ENCODE peak calls at places on chromosome X, in nine cellular contexts. Q is cardiac muscle cell, K is AG09309, H is H7, R is GM12864, C is tibial artery, U is GM12878, I is stomach, G is epithelial cell of esophagus. Z is an unnamed sample.

GRCh38 chrX:1649623-1650022 is 34.8 kb downstream of the ASMT start:
- DNase-seq in Q (no peak), K (no peak), H (peak; percentile 85), R (no peak), C (no peak), U (no peak), I (no peak), G (no peak), Z (no peak)

GRCh38 chrX:18873189-18873791 is 110.6 kb downstream of the PHKA2 start:
- DNase-seq in Q (peak; percentile 72), K (peak; percentile 32), H (no peak), R (no peak), C (peak; percentile 34), U (no peak), I (no peak), G (peak; percentile 61), Z (peak; percentile 56)

GRCh38 chrX:100928660-100929613 is at the start of gene XKRX:
- DNase-seq in Q (peak; percentile 15), K (no peak), H (peak; percentile 79), R (no peak), C (peak; percentile 21), U (no peak), I (peak; percentile 53), G (peak; percentile 61), Z (no peak)

GRCh38 chrX:107726809-107727534 is 48.6 kb downstream of the TSC22D3 start:
- DNase-seq in Q (no peak), K (no peak), H (no peak), R (no peak), C (no peak), U (no peak), I (no peak), G (no peak), Z (no peak)

GRCh38 chrX:57596109-57596870 is 4.5 kb downstream of the ZXDB start:
- DNase-seq in Q (peak; percentile 3), K (no peak), H (no peak), R (no peak), C (no peak), U (no peak), I (no peak), G (no peak), Z (no peak)

GRCh38 chrX:79290596-79290995 is 76.5 kb downstream of the ITM2A start:
- DNase-seq in Q (no peak), K (no peak), H (no peak), R (no peak), C (no peak), U (no peak), I (no peak), G (no peak), Z (no peak)

GRCh38 chrX:30887721-30888120 is 1.3 kb downstream of the TAB3 start:
- DNase-seq in Q (no peak), K (no peak), H (no peak), R (no peak), C (no peak), U (no peak), I (no peak), G (no peak), Z (no peak)

GRCh38 chrX:7068939-7069367 is 78.6 kb upstream of the STS start:
- DNase-seq in Q (peak; percentile 13), K (no peak), H (peak; percentile 62), R (no peak), C (no peak), U (no peak), I (no peak), G (peak; percentile 56), Z (no peak)

GRCh38 chrX:19638968-19639539 is 123.7 kb upstream of the MAP3K15 start:
- DNase-seq in Q (no peak), K (no peak), H (no peak), R (no peak), C (no peak), U (no peak), I (no peak), G (no peak), Z (no peak)

GRCh38 chrX:65196758-65197371 is 220.6 kb upstream of the ZC4H2 start:
- DNase-seq in Q (no peak), K (no peak), H (peak; percentile 53), R (no peak), C (no peak), U (no peak), I (peak; percentile 70), G (peak; percentile 1), Z (no peak)

GRCh38 chrX:153667931-153668396 is 5.6 kb downstream of the PNCK start:
- DNase-seq in Q (peak; percentile 89), K (peak; percentile 27), H (peak; percentile 88), R (peak; percentile 8), C (peak; percentile 72), U (peak; percentile 12), I (peak; percentile 87), G (peak; percentile 78), Z (peak; percentile 66)
- H3K4me3 ChIP-seq in Q (no peak overlapping the region), K (peak overlapping the region; percentile 31), H (no peak overlapping the region), R (no peak overlapping the region), C (no peak overlapping the region), U (no peak overlapping the region), I (no peak overlapping the region), G (peak overlapping the region; percentile 35), Z (peak overlapping the region; percentile 33)

GRCh38 chrX:71910526-71911022 is at the start of gene NHSL2:
- DNase-seq in Q (peak; percentile 16), K (no peak), H (peak; percentile 70), R (no peak), C (peak; percentile 32), U (no peak), I (no peak), G (no peak), Z (peak; percentile 2)
- H3K4me3 ChIP-seq in Q (peak within 1 kb of the TSS; percentile 69), K (peak within 1 kb of the TSS; percentile 62), H (peak within 1 kb of the TSS; percentile 87), R (no peak within 1 kb of the TSS), C (peak within 1 kb of the TSS; percentile 45), U (no peak within 1 kb of the TSS), I (peak within 1 kb of the TSS; percentile 46), G (no peak within 1 kb of the TSS), Z (peak within 1 kb of the TSS; percentile 50)

DNA sequence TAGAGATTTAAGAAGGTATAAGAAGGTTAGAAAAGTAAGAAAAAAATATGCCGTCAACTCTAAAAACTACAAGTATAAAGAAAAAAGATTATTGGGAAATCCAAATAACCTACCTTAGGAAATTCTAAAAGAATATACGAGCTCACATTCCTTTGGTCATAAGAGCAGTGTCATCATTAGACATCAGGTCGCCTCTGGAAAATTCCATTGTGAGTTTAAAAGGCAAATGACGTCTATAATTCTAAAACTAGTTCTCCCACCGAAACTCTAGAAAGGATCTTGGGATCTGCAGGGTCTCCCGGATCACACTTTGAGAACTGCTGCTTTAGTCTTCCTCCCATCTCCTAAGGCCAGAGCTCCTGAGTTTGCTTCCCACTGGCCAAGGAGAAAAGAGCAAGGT is 518 bp upstream of the SAT1 start:
- DNase-seq in Q (no peak), K (no peak), H (no peak), R (no peak), C (no peak), U (no peak), I (no peak), G (no peak), Z (no peak)
- H3K4me3 ChIP-seq in Q (peak overlapping the region; percentile 1), K (no peak overlapping the region), H (no peak overlapping the region), R (no peak overlapping the region), C (peak overlapping the region; percentile 72), U (peak overlapping the region; percentile 35), I (no peak overlapping the region), G (peak overlapping the region; percentile 25), Z (no peak overlapping the region)

GRCh38 chrX:10618911-10619310 is 1.5 kb downstream of the MID1 start:
- DNase-seq in Q (peak; percentile 27), K (no peak), H (no peak), R (no peak), C (no peak), U (no peak), I (no peak), G (no peak), Z (no peak)
- H3K4me3 ChIP-seq in Q (peak overlapping the region; percentile 46), K (peak overlapping the region; percentile 68), H (peak overlapping the region; percentile 75), R (no peak overlapping the region), C (peak overlapping the region; percentile 58), U (no peak overlapping the region), I (peak overlapping the region; percentile 57), G (peak overlapping the region; percentile 69), Z (peak overlapping the region; percentile 72)

GRCh38 chrX:46793386-46794143 is 34.6 kb upstream of the SLC9A7 start:
- DNase-seq in Q (no peak), K (no peak), H (no peak), R (no peak), C (no peak), U (no peak), I (no peak), G (no peak), Z (no peak)

GRCh38 chrX:46791927-46792825 is 33.3 kb upstream of the SLC9A7 start:
- DNase-seq in Q (peak; percentile 88), K (peak; percentile 81), H (peak; percentile 17), R (peak; percentile 16), C (no peak), U (peak; percentile 68), I (peak; percentile 41), G (peak; percentile 89), Z (peak; percentile 93)

GRCh38 chrX:46788902-46789301 is 30.0 kb upstream of the SLC9A7 start:
- DNase-seq in Q (no peak), K (no peak), H (no peak), R (no peak), C (no peak), U (no peak), I (no peak), G (no peak), Z (peak; percentile 78)

GRCh38 chrX:46796574-46797191 is 37.8 kb upstream of the SLC9A7 start:
- DNase-seq in Q (peak; percentile 77), K (no peak), H (peak; percentile 37), R (peak; percentile 19), C (peak; percentile 76), U (no peak), I (peak; percentile 87), G (peak; percentile 66), Z (peak; percentile 70)

DNA sequence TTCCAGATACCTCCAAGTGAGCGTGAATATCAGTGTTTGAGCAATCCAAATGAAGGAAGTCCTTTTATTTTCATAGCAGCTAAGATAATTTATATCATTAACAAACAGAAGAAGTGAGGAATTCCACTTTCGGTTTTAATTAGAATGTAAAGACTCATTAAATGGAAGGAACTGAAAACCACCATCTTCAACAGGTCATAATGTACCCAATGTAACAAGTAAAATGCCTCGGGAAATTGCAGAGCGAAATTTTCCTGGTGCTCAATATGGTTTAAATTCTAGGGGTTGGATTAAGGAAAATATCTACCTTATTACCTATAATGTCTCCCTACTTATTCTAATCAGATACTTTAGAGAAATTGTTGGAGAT is 33.9 kb upstream of the SLC9A7 start:
- DNase-seq in Q (no peak), K (no peak), H (no peak), R (no peak), C (no peak), U (no peak), I (no peak), G (no peak), Z (no peak)
- H3K4me3 ChIP-seq in Q (no peak overlapping the region), K (no peak overlapping the region), H (no peak overlapping the region), R (no peak overlapping the region), C (no peak overlapping the region), U (peak overlapping the region; percentile 8), I (no peak overlapping the region), G (no peak overlapping the region), Z (no peak overlapping the region)

Z was measured in AG10803.